ENCODE peak calls at places on chromosome 11, in nine cellular contexts. O, S, F, M, T, L, J, D and C are unnamed samples.

GRCh38 chr11:116771935-116772334 is 852 bp downstream of the BUD13 start:
- DNase-seq in S (no peak), J (peak), O (no peak), L (no peak), F (no peak), D (no peak), T (no peak), M (no peak), C (no peak)

GRCh38 chr11:27201454-27202302 is 161.1 kb downstream of the BBOX1 start:
- DNase-seq in M (peak), T (peak), S (no peak), D (peak), F (peak), L (no peak), O (no peak), J (peak), C (no peak)

GRCh38 chr11:130451261-130452019 is 3.0 kb downstream of the ADAMTS15 start:
- DNase-seq in D (no peak), O (no peak), F (no peak), T (peak), S (no peak), M (no peak), L (no peak), J (no peak), C (no peak)

GRCh38 chr11:104033134-104033533 is 3.3 kb upstream of the DDI1 start:
- DNase-seq in T (peak), J (no peak), M (no peak), O (no peak), D (peak), L (no peak), S (no peak), F (peak), C (no peak)

GRCh38 chr11:71971676-71972075 is 27.0 kb upstream of the IL18BP start:
- DNase-seq in F (no peak), O (no peak), L (no peak), J (no peak), D (no peak), S (no peak), T (no peak), M (no peak), C (no peak)

GRCh38 chr11:87398913-87399312 is 361.2 kb downstream of the TMEM135 start:
- DNase-seq in M (no peak), S (no peak), D (no peak), O (no peak), J (no peak), F (no peak), T (peak), L (no peak), C (no peak)

GRCh38 chr11:43576834-43577521 is 103.6 kb upstream of the HSD17B12 start:
- DNase-seq in T (peak), O (no peak), F (no peak), J (peak), M (peak), D (no peak), S (no peak), L (no peak), C (no peak)

GRCh38 chr11:106012744-106013143 is 9.3 kb downstream of the MSANTD4 start:
- DNase-seq in S (no peak), L (no peak), O (no peak), J (peak), F (no peak), D (no peak), T (peak), M (no peak), C (no peak)

GRCh38 chr11:59102259-59102765 is 4.7 kb upstream of the FAM111B start:
- DNase-seq in M (no peak), L (no peak), S (peak), O (peak), F (peak), T (peak), D (peak), J (peak), C (peak)

GRCh38 chr11:1041936-1042608 is 5.6 kb upstream of the MUC6 start:
- DNase-seq in O (no peak), L (no peak), D (peak), M (no peak), J (peak), T (no peak), F (no peak), S (no peak), C (no peak)

GRCh38 chr11:693887-694562 is 997 bp downstream of the DEAF1 start:
- DNase-seq in L (no peak), M (no peak), O (no peak), F (no peak), T (no peak), J (no peak), D (no peak), S (no peak), C (no peak)

GRCh38 chr11:76107946-76108345 is 98.4 kb downstream of the WNT11 start:
- DNase-seq in O (no peak), J (no peak), T (peak), S (no peak), L (no peak), F (no peak), D (no peak), M (no peak), C (no peak)

GRCh38 chr11:60982184-60982583 is 10.7 kb downstream of the CD6 start:
- DNase-seq in O (no peak), M (no peak), F (no peak), J (no peak), T (no peak), S (no peak), D (no peak), L (no peak), C (no peak)

GRCh38 chr11:101090679-101091270 is 38.8 kb downstream of the PGR start:
- DNase-seq in L (no peak), D (no peak), F (no peak), T (no peak), O (no peak), M (no peak), S (no peak), J (no peak), C (no peak)

GRCh38 chr11:103202048-103202651 is 92.9 kb downstream of the DYNC2H1 start:
- DNase-seq in J (peak), L (no peak), S (no peak), T (peak), O (no peak), F (peak), D (no peak), M (no peak), C (no peak)

GRCh38 chr11:9858822-9859221 is 194.9 kb downstream of the SWAP70 start:
- DNase-seq in T (peak), D (no peak), M (no peak), J (peak), O (no peak), F (no peak), S (no peak), L (no peak), C (no peak)